ENCODE peak calls at places on chromosomes 4 and X, in five cellular contexts. I, H, C, W and R are unnamed samples.

GRCh38 chr4:152148057-152148456 is 387.2 kb upstream of the GATB start:
- DNase-seq in I (no peak), H (no peak), C (no peak), W (no peak), R (no peak)

GRCh38 chrX:136496359-136496767 is 1.0 kb upstream of the HTATSF1 start:
- DNase-seq in I (no peak), H (no peak), C (no peak), W (no peak), R (no peak)

GRCh38 chrX:21412029-21412428 is 37.8 kb downstream of the CNKSR2 start:
- DNase-seq in I (no peak), H (no peak), C (no peak), W (no peak), R (no peak)

GRCh38 chr4:186712690-186713089 is 11.0 kb downstream of the FAT1 start:
- DNase-seq in I (no peak), H (no peak), C (no peak), W (no peak), R (no peak)

GRCh38 chrX:53281321-53281822 is at the start of gene IQSEC2:
- DNase-seq in I (peak; percentile 93), H (no peak), C (peak; percentile 93), W (peak; percentile 59), R (peak; percentile 86)

GRCh38 chr4:145154573-145154972 is 25.8 kb downstream of the OTUD4 start:
- DNase-seq in I (no peak), H (no peak), C (no peak), W (peak; percentile 42), R (no peak)

GRCh38 chr4:128858875-128859696 is 49.6 kb downstream of the JADE1 start:
- DNase-seq in I (no peak), H (no peak), C (no peak), W (no peak), R (no peak)

GRCh38 chr4:5575941-5576340 is 132.4 kb downstream of the EVC2 start:
- DNase-seq in I (no peak), H (no peak), C (no peak), W (no peak), R (no peak)

GRCh38 chr4:187171731-187172339 is 448.2 kb upstream of the FAT1 start:
- DNase-seq in I (no peak), H (no peak), C (no peak), W (no peak), R (no peak)

GRCh38 chrX:96372313-96373046 is 312.2 kb upstream of the DIAPH2 start:
- DNase-seq in I (no peak), H (no peak), C (no peak), W (peak; percentile 67), R (no peak)

GRCh38 chr4:6288342-6288741 is 18.7 kb downstream of the WFS1 start:
- DNase-seq in I (no peak), H (no peak), C (peak; percentile 26), W (no peak), R (peak; percentile 52)

GRCh38 chrX:68681443-68681941 is 34.0 kb downstream of the STARD8 start:
- DNase-seq in I (no peak), H (no peak), C (no peak), W (no peak), R (no peak)

GRCh38 chr4:173317003-173317402 is 17.2 kb downstream of the HMGB2 start:
- DNase-seq in I (no peak), H (no peak), C (no peak), W (peak; percentile 72), R (no peak)

GRCh38 chr4:2276581-2277325 is 14.8 kb upstream of the MXD4 start:
- DNase-seq in I (no peak), H (no peak), C (no peak), W (no peak), R (no peak)

GRCh38 chr4:71732706-71733105 is 51.2 kb downstream of the GC start:
- DNase-seq in I (no peak), H (no peak), C (no peak), W (peak; percentile 69), R (no peak)

GRCh38 chrX:11792461-11793421 is 34.7 kb downstream of the MSL3 start:
- DNase-seq in I (no peak), H (no peak), C (no peak), W (no peak), R (no peak)

GRCh38 chr4:177699365-177700213 is 257.4 kb upstream of the AGA start:
- DNase-seq in I (no peak), H (no peak), C (no peak), W (no peak), R (no peak)

GRCh38 chr4:179586460-179586859 is 2144.2 kb upstream of the AGA start:
- DNase-seq in I (no peak), H (no peak), C (no peak), W (peak; percentile 49), R (no peak)

GRCh38 chr4:38967260-38968095 is 64.7 kb downstream of the TMEM156 start:
- DNase-seq in I (no peak), H (peak; percentile 27), C (no peak), W (no peak), R (no peak)

GRCh38 chr4:99323761-99324160 is 2.6 kb upstream of the ADH1B start:
- DNase-seq in I (no peak), H (no peak), C (no peak), W (no peak), R (peak; percentile 65)

GRCh38 chr4:159455675-159456235 is 352.9 kb downstream of the RAPGEF2 start:
- DNase-seq in I (no peak), H (peak; percentile 36), C (no peak), W (peak; percentile 74), R (no peak)

GRCh38 chrX:2147928-2148327 is 352.8 kb downstream of the DHRSX start:
- DNase-seq in I (no peak), H (no peak), C (no peak), W (no peak), R (no peak)

GRCh38 chr4:46503739-46504138 is 113.8 kb upstream of the GABRA2 start:
- DNase-seq in I (no peak), H (no peak), C (no peak), W (no peak), R (no peak)

GRCh38 chr4:7218686-7219085 is 26.3 kb downstream of the SORCS2 start:
- DNase-seq in I (no peak), H (no peak), C (no peak), W (no peak), R (no peak)

GRCh38 chrX:34918856-34919255 is 23.7 kb upstream of the FAM47B start:
- DNase-seq in I (no peak), H (no peak), C (no peak), W (peak; percentile 68), R (no peak)

GRCh38 chr4:178672512-178672911 is 1230.3 kb upstream of the AGA start:
- DNase-seq in I (no peak), H (no peak), C (no peak), W (no peak), R (no peak)

DNA sequence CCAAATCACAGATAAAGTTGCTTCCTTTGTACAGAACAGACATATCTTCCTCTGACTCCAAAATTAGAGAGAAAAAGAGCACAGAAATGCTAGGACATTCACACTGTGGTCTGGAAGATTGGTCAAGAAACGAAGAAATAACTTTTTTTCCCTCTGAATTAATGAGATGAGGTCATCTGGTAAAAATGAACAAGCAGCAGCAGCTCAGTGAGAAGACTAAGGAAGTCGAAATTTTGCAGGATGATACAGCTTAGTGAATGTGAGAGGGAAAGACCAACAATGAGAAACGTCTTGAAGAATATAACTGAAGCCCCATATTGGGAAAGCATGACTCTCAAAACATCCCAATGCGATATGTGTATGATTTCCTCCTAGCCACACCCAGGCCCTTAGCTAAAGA is 208.7 kb downstream of the VEGFC start:
- DNase-seq in I (no peak), H (no peak), C (no peak), W (no peak), R (no peak)
- TF ChIP-seq CTCF in I (no peak), H (no peak), C (no peak), W (no peak), R (no peak)

GRCh38 chrX:153866302-153867019 is 19.5 kb downstream of the L1CAM start:
- DNase-seq in I (no peak), H (no peak), C (no peak), W (no peak), R (peak; percentile 35)

GRCh38 chrX:153867139-153867538 is 18.8 kb downstream of the L1CAM start:
- DNase-seq in I (no peak), H (no peak), C (no peak), W (no peak), R (no peak)

GRCh38 chrX:153868576-153869472 is 17.1 kb downstream of the L1CAM start:
- DNase-seq in I (no peak), H (no peak), C (no peak), W (no peak), R (no peak)

GRCh38 chrX:153865685-153866084 is 20.3 kb downstream of the L1CAM start:
- DNase-seq in I (no peak), H (no peak), C (no peak), W (no peak), R (peak; percentile 46)

DNA sequence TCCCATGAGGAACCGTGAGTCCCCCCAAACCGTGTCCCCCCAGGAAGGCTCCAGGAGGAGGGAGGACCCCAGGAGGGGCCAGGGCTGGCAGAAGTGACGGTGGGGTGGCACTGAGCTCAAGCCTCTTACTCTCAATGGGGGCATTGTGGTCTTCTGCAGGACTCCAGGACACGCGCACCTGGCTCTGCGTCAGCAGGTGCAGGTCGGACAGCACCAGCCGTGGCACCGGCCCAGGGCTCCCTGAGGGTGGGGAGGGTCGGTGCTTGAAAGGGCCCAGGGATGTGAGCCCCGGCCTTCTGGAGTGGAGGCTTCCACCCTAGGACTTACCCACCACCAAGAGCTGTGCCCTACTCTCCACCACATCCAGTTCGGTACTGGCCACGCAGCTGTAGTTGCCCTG is 18.3 kb downstream of the L1CAM start:
- DNase-seq in I (no peak), H (no peak), C (no peak), W (no peak), R (no peak)
- H3K36me3 ChIP-seq in I (no peaks in the 10 kb centered on the region), H (no peaks in the 10 kb centered on the region), C (no peaks in the 10 kb centered on the region), W (no peaks in the 10 kb centered on the region), R (no peaks in the 10 kb centered on the region)

GRCh38 chrX:150730719-150731118 is 37.5 kb downstream of the MTMR1 start:
- DNase-seq in I (no peak), H (no peak), C (no peak), W (no peak), R (no peak)
- H3K4me1 ChIP-seq in I (no peaks in the 10 kb centered on the region), H (no peaks in the 10 kb centered on the region), C (no peaks in the 10 kb centered on the region), W (no peaks in the 10 kb centered on the region), R (no peaks in the 10 kb centered on the region)

GRCh38 chr4:105712766-105713165 is 4.2 kb downstream of the GSTCD start:
- DNase-seq in I (no peak), H (no peak), C (no peak), W (no peak), R (no peak)

GRCh38 chr4:105714071-105714521 is 5.5 kb downstream of the GSTCD start:
- DNase-seq in I (no peak), H (no peak), C (no peak), W (no peak), R (no peak)

GRCh38 chr4:105719214-105719613 is 10.6 kb downstream of the GSTCD start:
- DNase-seq in I (no peak), H (no peak), C (no peak), W (no peak), R (no peak)

GRCh38 chr4:105714932-105715331 is 6.3 kb downstream of the GSTCD start:
- DNase-seq in I (no peak), H (no peak), C (no peak), W (no peak), R (no peak)

GRCh38 chr4:105715692-105716278 is 7.2 kb downstream of the GSTCD start:
- DNase-seq in I (no peak), H (no peak), C (no peak), W (peak; percentile 9), R (no peak)
- TF ChIP-seq CTCF in I (peak; percentile 41), H (peak; percentile 22), C (peak; percentile 63), W (no peak), R (no peak)